ENCODE peak calls at places on chromosomes 3 and 15, in seven cellular contexts. N is cardiac fibroblast, R is transverse colon, S is BJ, J is A549, E is kidney, Z is choroid plexus epithelial cell. G is an unnamed sample.

GRCh38 chr3:99960941-99961340 is 143.3 kb downstream of the CMSS1 start:
- DNase-seq in N (no peak), R (no peak), S (no peak), J (no peak), E (no peak), Z (no peak), G (no peak)

GRCh38 chr3:101940521-101940992 is 91.2 kb downstream of the NFKBIZ start:
- DNase-seq in N (peak), R (no peak), S (peak), J (peak), E (no peak), Z (peak), G (peak)

GRCh38 chr15:101489633-101490407 is at the start of gene PCSK6:
- DNase-seq in N (peak), R (peak), S (no peak), J (peak), E (no peak), Z (no peak), G (peak)

GRCh38 chr3:79019137-79019923 is 748.5 kb downstream of the ROBO1 start:
- DNase-seq in N (peak), R (peak), S (peak), J (peak), E (peak), Z (peak), G (peak)

GRCh38 chr3:78732893-78733292 is 1034.9 kb downstream of the ROBO1 start:
- DNase-seq in N (no peak), R (no peak), S (no peak), J (no peak), E (no peak), Z (no peak), G (no peak)

GRCh38 chr3:86996261-86996955 is 5.5 kb upstream of the VGLL3 start:
- DNase-seq in N (peak), R (no peak), S (no peak), J (no peak), E (no peak), Z (peak), G (no peak)

GRCh38 chr15:40031300-40031699 is 7.7 kb downstream of the SRP14 start:
- DNase-seq in N (no peak), R (no peak), S (no peak), J (no peak), E (no peak), Z (no peak), G (no peak)

GRCh38 chr15:50058231-50058630 is 60.8 kb downstream of the ATP8B4 start:
- DNase-seq in N (peak), R (no peak), S (no peak), J (no peak), E (no peak), Z (peak), G (no peak)

GRCh38 chr3:99875925-99876781 is 58.5 kb downstream of the CMSS1 start:
- DNase-seq in N (peak), R (peak), S (no peak), J (peak), E (peak), Z (peak), G (peak)

GRCh38 chr15:65824031-65824743 is 32.1 kb upstream of the DENND4A start:
- DNase-seq in N (peak), R (peak), S (no peak), J (peak), E (no peak), Z (peak), G (peak)

GRCh38 chr15:43794269-43795037 is 2.3 kb downstream of the SERF2 start:
- DNase-seq in N (peak), R (no peak), S (no peak), J (no peak), E (no peak), Z (peak), G (no peak)

GRCh38 chr3:192902481-192903023 is 15.1 kb downstream of the MB21D2 start:
- DNase-seq in N (no peak), R (no peak), S (no peak), J (no peak), E (no peak), Z (no peak), G (no peak)

GRCh38 chr3:124276163-124276862 is 284.4 kb upstream of the ROPN1 start:
- DNase-seq in N (no peak), R (no peak), S (no peak), J (no peak), E (no peak), Z (no peak), G (no peak)

GRCh38 chr3:124276863-124277515 is 285.1 kb upstream of the ROPN1 start:
- DNase-seq in N (no peak), R (no peak), S (no peak), J (no peak), E (no peak), Z (no peak), G (no peak)

GRCh38 chr3:124275421-124275820 is 283.5 kb upstream of the ROPN1 start:
- DNase-seq in N (peak), R (peak), S (no peak), J (no peak), E (peak), Z (no peak), G (no peak)

GRCh38 chr3:124273651-124274050 is 281.7 kb upstream of the ROPN1 start:
- DNase-seq in N (no peak), R (no peak), S (no peak), J (no peak), E (no peak), Z (no peak), G (no peak)

GRCh38 chr3:124277516-124277890 is 285.6 kb upstream of the ROPN1 start:
- DNase-seq in N (peak), R (peak), S (no peak), J (no peak), E (no peak), Z (peak), G (peak)
- TF ChIP-seq CTCF in N (peak), R (no peak), S (peak), J (no peak), E (no peak), Z (peak), G (peak)

GRCh38 chr3:194084284-194084683 is 51.7 kb upstream of the HES1 start:
- DNase-seq in N (no peak), R (no peak), S (no peak), J (no peak), E (no peak), Z (no peak), G (no peak)

GRCh38 chr3:194083253-194084224 is 52.4 kb upstream of the HES1 start:
- DNase-seq in N (no peak), R (no peak), S (no peak), J (no peak), E (no peak), Z (peak), G (no peak)

GRCh38 chr3:194081826-194082225 is 54.1 kb upstream of the HES1 start:
- DNase-seq in N (no peak), R (no peak), S (no peak), J (no peak), E (no peak), Z (no peak), G (no peak)

GRCh38 chr3:194080913-194081800 is 54.8 kb upstream of the HES1 start:
- DNase-seq in N (no peak), R (peak), S (no peak), J (no peak), E (no peak), Z (no peak), G (no peak)

GRCh38 chr3:194082596-194083220 is 53.2 kb upstream of the HES1 start:
- DNase-seq in N (peak), R (no peak), S (peak), J (no peak), E (peak), Z (peak), G (no peak)
- H3K4me3 ChIP-seq in N (no peak), R (no peak), S (no peak), J (no peak), E (no peak), Z (no peak), G (no peak)

GRCh38 chr3:134357914-134358811 is 16.1 kb downstream of the AMOTL2 start:
- DNase-seq in N (peak), R (no peak), S (peak), J (peak), E (no peak), Z (peak), G (peak)
- TF ChIP-seq CTCF in N (peak), R (peak), S (peak), J (peak), E (no peak), Z (peak), G (peak)

GRCh38 chr3:149815728-149816127 is 2.7 kb downstream of the RNF13 start:
- DNase-seq in N (no peak), R (no peak), S (no peak), J (no peak), E (no peak), Z (no peak), G (no peak)

GRCh38 chr3:149815318-149815717 is 2.3 kb downstream of the RNF13 start:
- DNase-seq in N (no peak), R (no peak), S (no peak), J (no peak), E (no peak), Z (no peak), G (no peak)

GRCh38 chr3:149816326-149816725 is 3.3 kb downstream of the RNF13 start:
- DNase-seq in N (no peak), R (no peak), S (no peak), J (no peak), E (no peak), Z (no peak), G (no peak)

GRCh38 chr3:149819432-149819831 is 6.4 kb downstream of the RNF13 start:
- DNase-seq in N (no peak), R (no peak), S (no peak), J (no peak), E (no peak), Z (no peak), G (no peak)

GRCh38 chr3:149816986-149817385 is 4.0 kb downstream of the RNF13 start:
- DNase-seq in N (peak), R (no peak), S (no peak), J (no peak), E (no peak), Z (peak), G (peak)
- H3K4me3 ChIP-seq in N (no peak), R (no peak), S (no peak), J (no peak), E (no peak), Z (no peak), G (no peak)

GRCh38 chr3:72343078-72343477 is 505.2 kb downstream of the SHQ1 start:
- DNase-seq in N (peak), R (no peak), S (no peak), J (no peak), E (no peak), Z (peak), G (peak)
- TF ChIP-seq CTCF in N (peak), R (no peak), S (no peak), J (no peak), E (no peak), Z (peak), G (no peak)

GRCh38 chr3:10641760-10642159 is 136.4 kb upstream of the ATP2B2 start:
- DNase-seq in N (no peak), R (no peak), S (no peak), J (no peak), E (no peak), Z (no peak), G (no peak)
- H3K4me3 ChIP-seq in N (no peak), R (no peak), S (no peak), J (no peak), E (no peak), Z (no peak), G (no peak)

GRCh38 chr3:97613139-97613538 is 151.4 kb upstream of the ARL6 start:
- DNase-seq in N (no peak), R (no peak), S (no peak), J (no peak), E (no peak), Z (no peak), G (no peak)

GRCh38 chr3:97612632-97613031 is 151.9 kb upstream of the ARL6 start:
- DNase-seq in N (no peak), R (no peak), S (no peak), J (no peak), E (no peak), Z (no peak), G (no peak)
- TF ChIP-seq CTCF in N (no peak), R (no peak), S (no peak), J (no peak), E (no peak), Z (no peak), G (no peak)

GRCh38 chr3:194984624-194985023 is 286.3 kb downstream of the XXYLT1 start:
- DNase-seq in N (no peak), R (peak), S (no peak), J (no peak), E (no peak), Z (no peak), G (no peak)
- H3K4me3 ChIP-seq in N (peak), R (no peak), S (no peak), J (no peak), E (peak), Z (peak), G (no peak)

GRCh38 chr15:71106802-71107500 is 8.3 kb upstream of the THSD4 start:
- DNase-seq in N (no peak), R (no peak), S (no peak), J (no peak), E (no peak), Z (peak), G (peak)

GRCh38 chr15:71109890-71110289 is 5.4 kb upstream of the THSD4 start:
- DNase-seq in N (no peak), R (no peak), S (no peak), J (no peak), E (no peak), Z (no peak), G (no peak)

GRCh38 chr15:71110800-71111565 is 4.3 kb upstream of the THSD4 start:
- DNase-seq in N (peak), R (no peak), S (no peak), J (no peak), E (no peak), Z (no peak), G (no peak)

GRCh38 chr15:71107501-71107815 is 7.8 kb upstream of the THSD4 start:
- DNase-seq in N (peak), R (no peak), S (no peak), J (no peak), E (no peak), Z (no peak), G (peak)

DNA sequence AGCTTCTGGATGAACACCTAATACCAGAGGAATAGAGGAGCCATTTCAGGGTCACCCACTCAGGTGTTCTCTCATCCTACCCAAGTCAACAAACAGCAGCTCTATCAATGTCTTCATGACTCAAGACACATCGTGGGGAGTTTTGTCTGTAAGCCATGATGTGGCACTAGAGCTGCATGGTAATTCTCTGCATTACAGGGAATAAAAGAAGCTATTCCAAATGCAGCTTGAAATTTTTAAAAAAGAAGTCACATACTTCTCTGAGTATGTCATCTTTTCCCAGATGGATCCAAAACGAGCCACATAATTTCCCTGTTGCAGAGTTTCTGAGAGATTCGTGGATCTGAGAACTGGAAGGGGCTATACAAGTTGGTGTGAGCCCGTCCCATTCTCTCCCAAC is 6.1 kb upstream of the THSD4 start:
- DNase-seq in N (peak), R (no peak), S (peak), J (no peak), E (no peak), Z (peak), G (peak)
- TF ChIP-seq CTCF in N (peak), R (no peak), S (peak), J (no peak), E (peak), Z (peak), G (peak)

G was measured in epithelial cell of esophagus.